ENCODE peak calls at places on chromosomes 2 and 18, in four cellular contexts. One of them, this sample, is unnamed. For H3K4me1 and H3K27me3, the result is how much of the 10 kb centered on the place peaks cover.

GRCh38 chr18:3985664-3986063 is 469.4 kb downstream of the DLGAP1 start:
- DNase-seq in CD4-positive, CD25-positive, alpha-beta regulatory T cell: no peak
- DNase-seq in aorta: no peak
- DNase-seq in trophoblast cell: no peak
- DNase-seq in this sample: no peak

GRCh38 chr2:232632229-232632903 is 1.0 kb upstream of the EFHD1 start:
- DNase-seq in CD4-positive, CD25-positive, alpha-beta regulatory T cell: no peak
- DNase-seq in aorta: no peak
- DNase-seq in trophoblast cell: peak
- DNase-seq in this sample: no peak

GRCh38 chr2:47422016-47422415 is 19.1 kb downstream of the MSH2 start:
- DNase-seq in CD4-positive, CD25-positive, alpha-beta regulatory T cell: no peak
- DNase-seq in aorta: no peak
- DNase-seq in trophoblast cell: no peak
- DNase-seq in this sample: no peak

GRCh38 chr2:12507295-12507694 is 209.4 kb upstream of the TRIB2 start:
- DNase-seq in CD4-positive, CD25-positive, alpha-beta regulatory T cell: no peak
- DNase-seq in aorta: no peak
- DNase-seq in trophoblast cell: peak
- DNase-seq in this sample: peak

GRCh38 chr2:193584001-193584400 is 1389.3 kb upstream of the TMEFF2 start:
- DNase-seq in CD4-positive, CD25-positive, alpha-beta regulatory T cell: no peak
- DNase-seq in aorta: no peak
- DNase-seq in trophoblast cell: peak
- DNase-seq in this sample: no peak

GRCh38 chr2:119279666-119280065 is 56.0 kb downstream of the STEAP3 start:
- DNase-seq in CD4-positive, CD25-positive, alpha-beta regulatory T cell: no peak
- DNase-seq in aorta: no peak
- DNase-seq in trophoblast cell: no peak
- DNase-seq in this sample: no peak

GRCh38 chr18:22900558-22901183 is 32.5 kb upstream of the RBBP8 start:
- DNase-seq in CD4-positive, CD25-positive, alpha-beta regulatory T cell: no peak
- DNase-seq in aorta: no peak
- DNase-seq in trophoblast cell: no peak
- DNase-seq in this sample: no peak

GRCh38 chr2:23359631-23360567 is 25.1 kb upstream of the KLHL29 start:
- DNase-seq in CD4-positive, CD25-positive, alpha-beta regulatory T cell: no peak
- DNase-seq in aorta: no peak
- DNase-seq in trophoblast cell: no peak
- DNase-seq in this sample: no peak

GRCh38 chr2:239092571-239093294 is 244.8 kb downstream of the TWIST2 start:
- DNase-seq in CD4-positive, CD25-positive, alpha-beta regulatory T cell: no peak
- DNase-seq in aorta: no peak
- DNase-seq in trophoblast cell: no peak
- DNase-seq in this sample: no peak

GRCh38 chr2:118689033-118689432 is 158.4 kb downstream of the EN1 start:
- DNase-seq in CD4-positive, CD25-positive, alpha-beta regulatory T cell: no peak
- DNase-seq in aorta: no peak
- DNase-seq in trophoblast cell: no peak
- DNase-seq in this sample: no peak

GRCh38 chr2:201933792-201934229 is 99.8 kb upstream of the FZD7 start:
- DNase-seq in CD4-positive, CD25-positive, alpha-beta regulatory T cell: no peak
- DNase-seq in aorta: no peak
- DNase-seq in trophoblast cell: no peak
- DNase-seq in this sample: no peak

GRCh38 chr18:77087391-77088141 is 45.0 kb downstream of the MBP start:
- DNase-seq in CD4-positive, CD25-positive, alpha-beta regulatory T cell: no peak
- DNase-seq in aorta: peak
- DNase-seq in trophoblast cell: peak
- DNase-seq in this sample: no peak

GRCh38 chr2:32863803-32864202 is 83.0 kb upstream of the LTBP1 start:
- DNase-seq in CD4-positive, CD25-positive, alpha-beta regulatory T cell: no peak
- DNase-seq in aorta: no peak
- DNase-seq in trophoblast cell: peak
- DNase-seq in this sample: no peak

GRCh38 chr18:9694952-9695495 is 13.1 kb upstream of the RAB31 start:
- DNase-seq in CD4-positive, CD25-positive, alpha-beta regulatory T cell: no peak
- DNase-seq in aorta: no peak
- DNase-seq in trophoblast cell: no peak
- DNase-seq in this sample: no peak

GRCh38 chr2:237057893-237058300 is 27.8 kb upstream of the COPS8 start:
- DNase-seq in CD4-positive, CD25-positive, alpha-beta regulatory T cell: no peak
- DNase-seq in aorta: no peak
- DNase-seq in trophoblast cell: no peak
- DNase-seq in this sample: no peak

GRCh38 chr2:119517433-119517832 is 6.8 kb downstream of the SCTR start:
- DNase-seq in CD4-positive, CD25-positive, alpha-beta regulatory T cell: no peak
- DNase-seq in aorta: peak
- DNase-seq in trophoblast cell: peak
- DNase-seq in this sample: no peak

GRCh38 chr2:184053326-184053725 is 545.0 kb upstream of the ZNF804A start:
- DNase-seq in CD4-positive, CD25-positive, alpha-beta regulatory T cell: no peak
- DNase-seq in aorta: no peak
- DNase-seq in trophoblast cell: no peak
- DNase-seq in this sample: no peak

GRCh38 chr2:8514748-8515389 is 167.0 kb upstream of the ID2 start:
- DNase-seq in CD4-positive, CD25-positive, alpha-beta regulatory T cell: no peak
- DNase-seq in aorta: no peak
- DNase-seq in trophoblast cell: no peak
- DNase-seq in this sample: no peak

GRCh38 chr2:234374671-234375245 is 122.1 kb downstream of the ARL4C start:
- DNase-seq in CD4-positive, CD25-positive, alpha-beta regulatory T cell: no peak
- DNase-seq in aorta: no peak
- DNase-seq in trophoblast cell: no peak
- DNase-seq in this sample: no peak

GRCh38 chr2:203002054-203002821 is 12.4 kb upstream of the NBEAL1 start:
- DNase-seq in CD4-positive, CD25-positive, alpha-beta regulatory T cell: no peak
- DNase-seq in aorta: no peak
- DNase-seq in trophoblast cell: peak
- DNase-seq in this sample: no peak

GRCh38 chr2:30776831-30777652 is 30.2 kb downstream of the CAPN13 start:
- DNase-seq in CD4-positive, CD25-positive, alpha-beta regulatory T cell: no peak
- DNase-seq in aorta: no peak
- DNase-seq in trophoblast cell: no peak
- DNase-seq in this sample: peak

GRCh38 chr2:25666218-25666617 is 7.2 kb downstream of the DTNB start:
- DNase-seq in CD4-positive, CD25-positive, alpha-beta regulatory T cell: no peak
- DNase-seq in aorta: no peak
- DNase-seq in trophoblast cell: no peak
- DNase-seq in this sample: no peak
- H3K4me1 ChIP-seq in CD4-positive, CD25-positive, alpha-beta regulatory T cell: under half
- H3K4me1 ChIP-seq in aorta: under half
- H3K4me1 ChIP-seq in trophoblast cell: under half
- H3K4me1 ChIP-seq in this sample: under half

GRCh38 chr2:96393989-96394761 is 58.6 kb downstream of the NCAPH start:
- DNase-seq in CD4-positive, CD25-positive, alpha-beta regulatory T cell: no peak
- DNase-seq in aorta: peak
- DNase-seq in trophoblast cell: no peak
- DNase-seq in this sample: no peak

GRCh38 chr2:96396095-96396494 is 60.5 kb downstream of the NCAPH start:
- DNase-seq in CD4-positive, CD25-positive, alpha-beta regulatory T cell: no peak
- DNase-seq in aorta: peak
- DNase-seq in trophoblast cell: no peak
- DNase-seq in this sample: no peak

GRCh38 chr2:96399342-96400048 is 63.9 kb downstream of the NCAPH start:
- DNase-seq in CD4-positive, CD25-positive, alpha-beta regulatory T cell: no peak
- DNase-seq in aorta: no peak
- DNase-seq in trophoblast cell: no peak
- DNase-seq in this sample: no peak

GRCh38 chr2:96397756-96398525 is 62.4 kb downstream of the NCAPH start:
- DNase-seq in CD4-positive, CD25-positive, alpha-beta regulatory T cell: no peak
- DNase-seq in aorta: no peak
- DNase-seq in trophoblast cell: no peak
- DNase-seq in this sample: no peak

GRCh38 chr2:96396587-96396986 is 61.0 kb downstream of the NCAPH start:
- DNase-seq in CD4-positive, CD25-positive, alpha-beta regulatory T cell: no peak
- DNase-seq in aorta: no peak
- DNase-seq in trophoblast cell: no peak
- DNase-seq in this sample: no peak
- H3K27ac ChIP-seq in CD4-positive, CD25-positive, alpha-beta regulatory T cell: no peak
- H3K27ac ChIP-seq in aorta: no peak
- H3K27ac ChIP-seq in trophoblast cell: no peak
- H3K27ac ChIP-seq in this sample: no peak

DNA sequence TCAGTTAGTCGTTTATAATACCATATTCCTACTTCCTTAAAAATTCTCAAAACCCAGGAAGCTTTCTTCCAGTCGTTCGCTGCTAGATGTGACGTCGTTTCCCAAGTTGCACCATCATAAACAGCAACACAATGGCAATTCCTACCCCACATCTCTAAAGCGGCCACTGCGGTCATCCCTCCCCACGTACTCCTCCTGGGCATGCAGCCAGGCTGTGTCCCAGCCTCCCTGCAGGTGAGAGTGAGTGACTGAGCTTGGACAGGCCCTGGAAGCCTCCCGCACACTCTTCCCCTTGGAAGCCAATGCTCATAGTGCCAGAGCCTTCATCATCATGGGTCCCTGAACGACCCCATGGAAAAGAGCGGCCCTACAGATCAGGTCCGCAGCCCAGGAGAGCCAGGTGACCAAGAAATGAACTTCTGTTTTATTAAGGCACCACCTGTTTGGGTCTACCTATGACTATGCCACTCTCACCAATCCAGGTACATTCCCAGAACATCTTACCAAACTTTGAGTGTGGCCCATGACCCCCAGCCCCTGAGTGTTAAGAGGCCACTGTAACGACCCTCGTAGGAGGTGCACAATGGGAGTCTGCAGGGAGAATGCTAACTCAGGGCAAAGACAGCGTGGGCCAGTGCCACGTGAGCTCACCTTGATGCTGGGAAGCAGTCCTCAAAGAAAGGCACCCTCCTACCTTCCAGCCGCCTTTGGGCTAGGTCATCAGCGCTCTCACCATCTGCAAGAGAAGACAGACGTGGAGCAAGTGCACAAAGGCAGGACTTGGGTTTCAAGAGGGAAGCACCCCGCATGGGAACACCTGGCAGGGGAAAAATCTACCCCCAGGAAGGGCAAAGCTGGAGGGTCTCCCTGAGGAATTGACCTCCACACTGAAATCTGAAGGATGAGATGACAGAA is 74.7 kb upstream of the RAB6C start:
- DNase-seq in CD4-positive, CD25-positive, alpha-beta regulatory T cell: no peak
- DNase-seq in aorta: no peak
- DNase-seq in trophoblast cell: no peak
- DNase-seq in this sample: no peak
- H3K27me3 ChIP-seq in CD4-positive, CD25-positive, alpha-beta regulatory T cell: under half
- H3K27me3 ChIP-seq in aorta: under half
- H3K27me3 ChIP-seq in trophoblast cell: under half
- H3K27me3 ChIP-seq in this sample: under half

GRCh38 chr2:231391981-231392380 is 3.5 kb upstream of the B3GNT7 start:
- DNase-seq in CD4-positive, CD25-positive, alpha-beta regulatory T cell: no peak
- DNase-seq in aorta: no peak
- DNase-seq in trophoblast cell: no peak
- DNase-seq in this sample: no peak
- H3K4me1 ChIP-seq in CD4-positive, CD25-positive, alpha-beta regulatory T cell: under half
- H3K4me1 ChIP-seq in aorta: under half
- H3K4me1 ChIP-seq in trophoblast cell: under half
- H3K4me1 ChIP-seq in this sample: under half

DNA sequence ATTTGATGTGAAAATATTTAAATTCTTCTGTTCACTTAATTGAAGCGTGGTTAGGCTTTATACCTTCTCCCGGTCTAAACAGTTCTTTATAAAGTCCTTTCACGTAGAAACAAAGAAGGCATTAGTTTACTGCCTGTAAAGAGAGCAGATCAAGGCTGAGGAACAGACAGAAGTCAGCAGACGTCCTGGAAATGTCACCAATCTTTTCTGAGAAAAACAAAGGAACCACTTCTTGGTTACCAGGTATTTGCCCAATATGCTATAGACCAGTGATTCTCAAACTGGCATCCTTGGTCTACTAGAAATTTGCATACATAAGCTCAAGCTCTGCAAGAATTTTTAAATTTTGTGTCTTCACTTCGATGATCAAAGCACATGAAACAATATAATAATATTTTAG is 89.2 kb upstream of the STK17B start:
- DNase-seq in CD4-positive, CD25-positive, alpha-beta regulatory T cell: no peak
- DNase-seq in aorta: no peak
- DNase-seq in trophoblast cell: no peak
- DNase-seq in this sample: no peak
- H3K27ac ChIP-seq in CD4-positive, CD25-positive, alpha-beta regulatory T cell: peak
- H3K27ac ChIP-seq in aorta: no peak
- H3K27ac ChIP-seq in trophoblast cell: peak
- H3K27ac ChIP-seq in this sample: peak

GRCh38 chr18:48412339-48412929 is 3.3 kb upstream of the ZBTB7C start:
- DNase-seq in CD4-positive, CD25-positive, alpha-beta regulatory T cell: no peak
- DNase-seq in aorta: no peak
- DNase-seq in trophoblast cell: peak
- DNase-seq in this sample: no peak
- H3K27me3 ChIP-seq in CD4-positive, CD25-positive, alpha-beta regulatory T cell: under half
- H3K27me3 ChIP-seq in aorta: under half
- H3K27me3 ChIP-seq in trophoblast cell: under half
- H3K27me3 ChIP-seq in this sample: under half

DNA sequence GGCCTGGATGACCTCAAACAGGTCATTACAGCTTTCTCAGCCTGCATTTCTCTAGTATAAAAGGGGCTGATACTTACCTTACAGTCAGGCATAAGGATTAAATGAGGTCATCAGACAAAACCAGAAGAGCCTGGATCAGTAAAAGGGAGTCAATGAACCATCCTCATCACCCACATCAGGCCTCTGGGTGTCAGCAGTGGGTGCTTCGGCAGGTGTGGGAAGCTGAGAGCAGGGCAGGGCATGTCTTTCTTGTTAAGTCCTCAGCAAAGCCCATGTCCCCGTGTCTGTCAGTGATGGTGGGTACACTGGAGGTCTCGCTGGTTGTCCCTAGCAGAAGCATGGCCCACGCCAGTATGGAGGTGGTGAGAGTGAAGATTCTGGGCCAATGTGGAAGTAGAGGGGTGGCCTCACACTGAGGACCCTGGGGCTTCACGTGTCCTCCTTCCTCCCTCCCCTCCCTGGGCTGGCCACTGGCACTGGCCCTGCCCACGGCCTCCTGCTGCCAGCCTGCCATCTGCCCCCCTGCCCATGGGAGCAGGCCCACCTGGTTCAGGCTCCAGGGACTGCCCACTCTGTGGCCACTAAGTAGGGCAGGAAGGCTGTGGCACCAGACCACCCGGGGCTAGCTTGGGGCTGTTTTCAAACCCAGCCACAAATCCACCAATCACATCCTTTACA is 4.4 kb downstream of the ADRA2B start:
- DNase-seq in CD4-positive, CD25-positive, alpha-beta regulatory T cell: no peak
- DNase-seq in aorta: peak
- DNase-seq in trophoblast cell: no peak
- DNase-seq in this sample: no peak
- H3K4me1 ChIP-seq in CD4-positive, CD25-positive, alpha-beta regulatory T cell: under half
- H3K4me1 ChIP-seq in aorta: under half
- H3K4me1 ChIP-seq in trophoblast cell: under half
- H3K4me1 ChIP-seq in this sample: under half

DNA sequence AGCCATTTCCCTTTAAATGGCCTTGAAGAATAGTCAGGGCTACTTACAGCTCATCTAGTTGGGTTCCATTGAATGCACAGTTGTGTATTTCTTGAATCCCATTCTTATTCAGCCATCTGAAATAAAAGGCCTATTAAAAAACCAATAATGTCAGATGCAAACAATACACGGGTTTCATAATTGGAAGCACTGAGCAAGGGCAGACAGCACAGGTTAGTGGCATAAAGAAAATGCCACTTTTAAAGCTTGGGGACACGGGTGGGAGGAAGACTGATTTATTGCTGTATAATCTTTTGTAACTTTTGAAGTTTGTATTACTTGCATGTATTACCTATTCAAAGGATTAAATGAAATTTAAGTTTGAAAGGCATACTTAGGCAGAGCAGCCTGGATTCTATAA is 171.3 kb downstream of the FSHR start:
- DNase-seq in CD4-positive, CD25-positive, alpha-beta regulatory T cell: no peak
- DNase-seq in aorta: no peak
- DNase-seq in trophoblast cell: no peak
- DNase-seq in this sample: no peak
- H3K27ac ChIP-seq in CD4-positive, CD25-positive, alpha-beta regulatory T cell: no peak
- H3K27ac ChIP-seq in aorta: no peak
- H3K27ac ChIP-seq in trophoblast cell: no peak
- H3K27ac ChIP-seq in this sample: no peak

GRCh38 chr2:19351499-19351898 is 6.9 kb downstream of the OSR1 start:
- DNase-seq in CD4-positive, CD25-positive, alpha-beta regulatory T cell: no peak
- DNase-seq in aorta: no peak
- DNase-seq in trophoblast cell: no peak
- DNase-seq in this sample: no peak
- H3K27me3 ChIP-seq in CD4-positive, CD25-positive, alpha-beta regulatory T cell: half or more
- H3K27me3 ChIP-seq in aorta: under half
- H3K27me3 ChIP-seq in trophoblast cell: half or more
- H3K27me3 ChIP-seq in this sample: half or more

This sample was measured in CD8-positive, alpha-beta T cell.